ENCODE peak calls at places on chromosomes 1 and 21, in five cellular contexts. One of them, this sample, is unnamed.
A peak's percentile ranks its signal among the peaks of the same experiment; 100 is the strongest.

GRCh38 chr1:71809085-71809484 is 473.3 kb downstream of the NEGR1 start:
- DNase-seq in breast epithelium: no peak
- DNase-seq in suprapubic skin: no peak
- DNase-seq in GM23338: no peak
- DNase-seq in SK-N-SH: no peak
- DNase-seq in this sample: no peak

GRCh38 chr1:109400035-109400655 is 2.4 kb upstream of the SORT1 start:
- DNase-seq in breast epithelium: no peak
- DNase-seq in suprapubic skin: no peak
- DNase-seq in GM23338: no peak
- DNase-seq in SK-N-SH: no peak
- DNase-seq in this sample: no peak

GRCh38 chr1:70234733-70235132 is 13.6 kb downstream of the SRSF11 start:
- DNase-seq in breast epithelium: no peak
- DNase-seq in suprapubic skin: no peak
- DNase-seq in GM23338: no peak
- DNase-seq in SK-N-SH: no peak
- DNase-seq in this sample: no peak

GRCh38 chr1:30385246-30385940 is 338.0 kb downstream of the MATN1 start:
- DNase-seq in breast epithelium: peak; percentile 45
- DNase-seq in suprapubic skin: peak; percentile 48
- DNase-seq in GM23338: no peak
- DNase-seq in SK-N-SH: no peak
- DNase-seq in this sample: no peak

GRCh38 chr1:205858141-205858961 is 8.4 kb upstream of the PM20D1 start:
- DNase-seq in breast epithelium: no peak
- DNase-seq in suprapubic skin: no peak
- DNase-seq in GM23338: peak; percentile 15
- DNase-seq in SK-N-SH: no peak
- DNase-seq in this sample: no peak

GRCh38 chr21:43302356-43302700 is 124.6 kb downstream of the SIK1 start:
- DNase-seq in breast epithelium: no peak
- DNase-seq in suprapubic skin: no peak
- DNase-seq in GM23338: no peak
- DNase-seq in SK-N-SH: no peak
- DNase-seq in this sample: no peak

GRCh38 chr1:147625274-147625986 is 44.9 kb downstream of the ACP6 start:
- DNase-seq in breast epithelium: no peak
- DNase-seq in suprapubic skin: no peak
- DNase-seq in GM23338: peak; percentile 43
- DNase-seq in SK-N-SH: no peak
- DNase-seq in this sample: no peak

GRCh38 chr1:48035371-48036141 is 38.4 kb upstream of the TRABD2B start:
- DNase-seq in breast epithelium: no peak
- DNase-seq in suprapubic skin: peak; percentile 21
- DNase-seq in GM23338: no peak
- DNase-seq in SK-N-SH: no peak
- DNase-seq in this sample: no peak

GRCh38 chr1:4700801-4701200 is 46.4 kb downstream of the AJAP1 start:
- DNase-seq in breast epithelium: no peak
- DNase-seq in suprapubic skin: no peak
- DNase-seq in GM23338: no peak
- DNase-seq in SK-N-SH: no peak
- DNase-seq in this sample: no peak

GRCh38 chr1:15757016-15757543 is 1.5 kb upstream of the FBLIM1 start:
- DNase-seq in breast epithelium: no peak
- DNase-seq in suprapubic skin: no peak
- DNase-seq in GM23338: no peak
- DNase-seq in SK-N-SH: no peak
- DNase-seq in this sample: no peak

GRCh38 chr1:15755021-15755642 is 3.5 kb upstream of the FBLIM1 start:
- DNase-seq in breast epithelium: no peak
- DNase-seq in suprapubic skin: no peak
- DNase-seq in GM23338: no peak
- DNase-seq in SK-N-SH: no peak
- DNase-seq in this sample: no peak

GRCh38 chr1:15757575-15758401 is 807 bp upstream of the FBLIM1 start:
- DNase-seq in breast epithelium: no peak
- DNase-seq in suprapubic skin: no peak
- DNase-seq in GM23338: peak; percentile 77
- DNase-seq in SK-N-SH: peak; percentile 90
- DNase-seq in this sample: no peak

GRCh38 chr1:15755643-15756040 is 3.0 kb upstream of the FBLIM1 start:
- DNase-seq in breast epithelium: no peak
- DNase-seq in suprapubic skin: no peak
- DNase-seq in GM23338: no peak
- DNase-seq in SK-N-SH: no peak
- DNase-seq in this sample: no peak

GRCh38 chr1:15756143-15757015 is 2.2 kb upstream of the FBLIM1 start:
- DNase-seq in breast epithelium: peak; percentile 72
- DNase-seq in suprapubic skin: no peak
- DNase-seq in GM23338: peak; percentile 62
- DNase-seq in SK-N-SH: no peak
- DNase-seq in this sample: peak; percentile 80
- TF ChIP-seq POLR2AphosphoS5 in breast epithelium: no peak
- TF ChIP-seq POLR2AphosphoS5 in suprapubic skin: no peak
- TF ChIP-seq POLR2AphosphoS5 in GM23338: no peak
- TF ChIP-seq POLR2AphosphoS5 in SK-N-SH: no peak
- TF ChIP-seq POLR2AphosphoS5 in this sample: no peak

GRCh38 chr1:91829293-91830153 is 56.4 kb downstream of the TGFBR3 start:
- DNase-seq in breast epithelium: no peak
- DNase-seq in suprapubic skin: no peak
- DNase-seq in GM23338: no peak
- DNase-seq in SK-N-SH: no peak
- DNase-seq in this sample: no peak

GRCh38 chr1:91831132-91831930 is 54.6 kb downstream of the TGFBR3 start:
- DNase-seq in breast epithelium: no peak
- DNase-seq in suprapubic skin: no peak
- DNase-seq in GM23338: no peak
- DNase-seq in SK-N-SH: no peak
- DNase-seq in this sample: no peak

GRCh38 chr1:91828583-91829281 is 57.2 kb downstream of the TGFBR3 start:
- DNase-seq in breast epithelium: no peak
- DNase-seq in suprapubic skin: no peak
- DNase-seq in GM23338: no peak
- DNase-seq in SK-N-SH: no peak
- DNase-seq in this sample: no peak

GRCh38 chr1:91828007-91828321 is 58.0 kb downstream of the TGFBR3 start:
- DNase-seq in breast epithelium: no peak
- DNase-seq in suprapubic skin: no peak
- DNase-seq in GM23338: no peak
- DNase-seq in SK-N-SH: no peak
- DNase-seq in this sample: no peak

GRCh38 chr1:91830242-91831131 is 55.5 kb downstream of the TGFBR3 start:
- DNase-seq in breast epithelium: peak; percentile 76
- DNase-seq in suprapubic skin: peak; percentile 84
- DNase-seq in GM23338: no peak
- DNase-seq in SK-N-SH: no peak
- DNase-seq in this sample: no peak
- TF ChIP-seq CTCF in breast epithelium: no peak
- TF ChIP-seq CTCF in suprapubic skin: peak; percentile 21
- TF ChIP-seq CTCF in GM23338: no peak
- TF ChIP-seq CTCF in SK-N-SH: peak; percentile 29
- TF ChIP-seq CTCF in this sample: no peak

GRCh38 chr1:87221008-87221407 is 107.7 kb upstream of the LMO4 start:
- DNase-seq in breast epithelium: no peak
- DNase-seq in suprapubic skin: no peak
- DNase-seq in GM23338: no peak
- DNase-seq in SK-N-SH: no peak
- DNase-seq in this sample: no peak

GRCh38 chr1:87224209-87224608 is 104.5 kb upstream of the LMO4 start:
- DNase-seq in breast epithelium: no peak
- DNase-seq in suprapubic skin: no peak
- DNase-seq in GM23338: no peak
- DNase-seq in SK-N-SH: no peak
- DNase-seq in this sample: no peak

GRCh38 chr1:87231703-87232363 is 96.8 kb upstream of the LMO4 start:
- DNase-seq in breast epithelium: no peak
- DNase-seq in suprapubic skin: no peak
- DNase-seq in GM23338: no peak
- DNase-seq in SK-N-SH: no peak
- DNase-seq in this sample: no peak

GRCh38 chr1:87227651-87228050 is 101.0 kb upstream of the LMO4 start:
- DNase-seq in breast epithelium: no peak
- DNase-seq in suprapubic skin: no peak
- DNase-seq in GM23338: no peak
- DNase-seq in SK-N-SH: no peak
- DNase-seq in this sample: no peak

GRCh38 chr1:87226341-87226760 is 102.3 kb upstream of the LMO4 start:
- DNase-seq in breast epithelium: peak; percentile 68
- DNase-seq in suprapubic skin: peak; percentile 67
- DNase-seq in GM23338: peak; percentile 73
- DNase-seq in SK-N-SH: no peak
- DNase-seq in this sample: peak; percentile 66
- TF ChIP-seq POLR2AphosphoS5 in breast epithelium: no peak
- TF ChIP-seq POLR2AphosphoS5 in suprapubic skin: no peak
- TF ChIP-seq POLR2AphosphoS5 in GM23338: no peak
- TF ChIP-seq POLR2AphosphoS5 in SK-N-SH: peak; percentile 48
- TF ChIP-seq POLR2AphosphoS5 in this sample: no peak

DNA sequence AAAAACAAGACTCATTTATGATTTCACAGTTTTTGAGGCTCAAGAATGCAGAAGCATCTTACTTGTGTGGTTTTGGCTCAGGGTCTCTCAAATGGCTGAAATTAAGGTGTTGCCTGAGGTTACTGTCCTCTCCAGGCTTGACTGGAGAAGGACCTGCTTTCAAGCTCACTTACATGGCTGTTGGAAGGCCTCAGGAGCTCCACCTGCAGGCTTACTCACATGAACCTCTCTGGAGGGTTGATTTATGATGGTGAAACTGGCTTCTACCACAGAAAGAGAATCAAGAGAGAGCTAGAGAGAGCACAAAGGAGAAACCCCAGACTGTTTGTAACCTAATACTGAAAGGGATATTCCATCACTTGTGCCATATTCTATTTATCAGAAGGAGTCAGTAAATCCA is 6.2 kb upstream of the KCNK2 start:
- DNase-seq in breast epithelium: no peak
- DNase-seq in suprapubic skin: no peak
- DNase-seq in GM23338: peak; percentile 75
- DNase-seq in SK-N-SH: peak; percentile 4
- DNase-seq in this sample: no peak
- TF ChIP-seq CTCF in breast epithelium: no peak
- TF ChIP-seq CTCF in suprapubic skin: no peak
- TF ChIP-seq CTCF in GM23338: peak; percentile 71
- TF ChIP-seq CTCF in SK-N-SH: peak; percentile 51
- TF ChIP-seq CTCF in this sample: peak; percentile 33

DNA sequence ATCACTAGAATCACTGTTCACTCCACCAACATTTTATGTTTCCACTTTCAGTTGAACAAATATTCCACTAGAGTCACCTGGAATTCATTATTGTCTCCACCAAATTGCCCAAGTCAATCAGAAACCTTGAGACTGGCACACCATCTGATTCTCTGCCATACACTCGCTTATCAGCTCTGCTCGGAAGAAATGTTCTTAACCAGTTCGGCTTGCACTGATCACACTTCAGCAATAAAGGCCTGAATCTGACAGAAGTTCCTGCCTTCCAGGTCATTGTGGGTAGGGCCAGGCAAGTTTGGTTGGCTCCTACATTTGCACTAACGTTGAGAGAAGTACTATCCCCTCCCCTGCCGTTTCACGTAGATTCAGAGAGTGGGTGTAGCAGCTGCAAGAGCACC is 10.0 kb downstream of the TPM3 start:
- DNase-seq in breast epithelium: no peak
- DNase-seq in suprapubic skin: no peak
- DNase-seq in GM23338: no peak
- DNase-seq in SK-N-SH: no peak
- DNase-seq in this sample: no peak
- TF ChIP-seq POLR2AphosphoS5 in breast epithelium: no peak
- TF ChIP-seq POLR2AphosphoS5 in suprapubic skin: no peak
- TF ChIP-seq POLR2AphosphoS5 in GM23338: no peak
- TF ChIP-seq POLR2AphosphoS5 in SK-N-SH: no peak
- TF ChIP-seq POLR2AphosphoS5 in this sample: no peak